ENCODE peak calls at places on chromosomes 11 and 22, in six cellular contexts. H, F, J, C, U and K are unnamed samples.

GRCh38 chr11:66749091-66749490 is 20.1 kb upstream of the SPTBN2 start:
- DNase-seq in H (no peak), F (peak), J (no peak), C (no peak), U (no peak), K (no peak)

GRCh38 chr22:47189056-47189916 is 426.8 kb downstream of the TBC1D22A start:
- DNase-seq in H (no peak), F (no peak), J (no peak), C (no peak), U (no peak), K (no peak)

GRCh38 chr11:91326280-91326679 is 898.3 kb upstream of the FAT3 start:
- DNase-seq in H (no peak), F (no peak), J (no peak), C (no peak), U (no peak), K (no peak)

GRCh38 chr22:48849963-48850657 is 977.6 kb downstream of the BRD1 start:
- DNase-seq in H (no peak), F (no peak), J (no peak), C (no peak), U (no peak), K (no peak)

GRCh38 chr11:82906236-82906635 is 4.7 kb downstream of the DDIAS start:
- DNase-seq in H (peak), F (peak), J (peak), C (no peak), U (peak), K (no peak)

GRCh38 chr22:30186048-30186447 is 60.5 kb downstream of the LIF start:
- DNase-seq in H (no peak), F (no peak), J (no peak), C (no peak), U (no peak), K (no peak)

GRCh38 chr11:3220521-3221407 is 2.2 kb upstream of the MRGPRG start:
- DNase-seq in H (no peak), F (no peak), J (no peak), C (no peak), U (no peak), K (no peak)

GRCh38 chr22:45977003-45977395 is at the start of gene WNT7B:
- DNase-seq in H (peak), F (peak), J (no peak), C (no peak), U (no peak), K (no peak)

GRCh38 chr22:44648821-44649566 is 53.0 kb upstream of the PRR5 start:
- DNase-seq in H (no peak), F (peak), J (peak), C (peak), U (no peak), K (peak)

GRCh38 chr11:12802418-12803085 is 128.3 kb downstream of the TEAD1 start:
- DNase-seq in H (no peak), F (peak), J (peak), C (no peak), U (peak), K (no peak)

GRCh38 chr22:33487041-33487716 is 429.0 kb upstream of the SYN3 start:
- DNase-seq in H (no peak), F (no peak), J (no peak), C (no peak), U (no peak), K (no peak)

GRCh38 chr22:33496112-33496511 is 424.2 kb downstream of the LARGE1 start:
- DNase-seq in H (no peak), F (no peak), J (no peak), C (no peak), U (no peak), K (no peak)

GRCh38 chr22:33493476-33494205 is 426.6 kb downstream of the LARGE1 start:
- DNase-seq in H (no peak), F (no peak), J (no peak), C (no peak), U (no peak), K (no peak)

GRCh38 chr22:33492210-33492651 is 428.0 kb downstream of the LARGE1 start:
- DNase-seq in H (no peak), F (no peak), J (no peak), C (no peak), U (no peak), K (no peak)
- H3K4me3 ChIP-seq in H (no peak), F (no peak), J (no peak), C (no peak), U (no peak), K (no peak)

DNA sequence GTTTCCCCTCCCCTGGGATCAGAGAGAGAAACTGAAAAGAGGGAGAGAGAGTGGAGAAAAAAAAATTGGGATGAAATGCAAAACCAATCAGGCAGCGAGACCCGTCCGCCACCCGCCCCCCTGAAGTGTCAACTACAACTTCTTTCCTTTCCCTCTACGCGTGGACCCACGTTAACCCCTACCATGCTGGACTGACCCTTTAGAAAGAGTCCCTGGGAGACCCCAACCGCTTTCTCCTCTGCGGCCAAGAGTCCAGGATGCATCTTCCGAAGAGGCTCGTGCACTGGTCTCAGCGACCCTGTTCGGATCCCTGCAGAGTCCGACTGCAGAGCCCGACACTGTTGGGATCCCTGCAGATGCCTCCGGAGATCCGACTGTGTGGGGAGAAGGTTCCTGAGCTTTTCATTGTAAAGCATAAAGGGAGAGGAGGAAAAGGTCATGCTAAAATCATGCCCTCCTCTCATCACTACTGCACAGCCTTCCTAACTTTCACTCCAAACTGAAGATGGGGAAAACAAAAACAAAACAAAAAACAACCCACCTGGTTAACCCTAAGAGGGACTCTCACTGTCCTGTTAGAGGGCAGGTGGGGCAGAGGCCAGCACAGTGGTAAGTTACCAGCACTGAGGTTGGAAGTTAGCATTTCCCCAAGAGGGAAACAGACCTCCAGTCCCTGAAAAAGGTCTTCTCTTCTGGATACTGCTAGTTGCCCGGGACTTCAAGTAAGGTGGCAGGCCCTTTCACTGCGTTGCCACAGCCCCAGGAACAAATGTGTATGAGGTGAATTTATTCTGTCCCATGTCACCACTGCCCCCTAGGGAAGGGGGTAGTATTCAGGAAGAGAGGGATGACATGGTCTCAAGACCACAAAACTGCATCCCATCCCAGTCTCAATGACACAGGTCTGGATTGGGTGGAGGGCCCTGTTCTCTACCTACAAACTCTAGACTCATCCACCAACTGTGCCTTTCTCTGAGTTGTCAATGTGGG is 578 bp upstream of the ADAMTS8 start:
- DNase-seq in H (no peak), F (no peak), J (peak), C (no peak), U (no peak), K (no peak)
- H3K4me3 ChIP-seq in H (no peak), F (no peak), J (peak), C (peak), U (peak), K (no peak)

DNA sequence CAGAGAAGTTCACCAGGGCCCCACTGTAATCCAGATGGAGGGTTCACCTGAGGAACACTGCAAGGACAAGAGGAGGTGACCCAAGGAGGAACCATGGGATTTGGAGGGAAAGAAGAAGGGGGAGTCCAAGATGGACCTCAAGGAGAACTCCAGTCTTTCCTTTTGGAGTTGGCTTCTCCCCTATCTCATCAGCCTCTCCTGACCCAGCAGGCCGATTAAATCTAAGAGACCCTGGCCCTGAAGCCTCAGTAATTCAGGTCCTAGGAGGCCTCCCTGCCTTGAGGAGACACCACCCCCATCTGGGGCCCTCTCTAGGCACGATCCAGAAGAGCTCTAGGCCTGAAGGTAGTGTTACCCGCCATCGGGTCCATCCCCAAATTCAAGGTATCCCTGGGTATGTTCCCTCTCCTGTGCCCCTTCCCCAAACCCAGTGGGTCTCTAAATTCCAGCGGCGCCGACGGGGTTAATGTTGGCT is 15.1 kb upstream of the DGKZ start:
- DNase-seq in H (no peak), F (no peak), J (no peak), C (no peak), U (no peak), K (no peak)
- H3K4me3 ChIP-seq in H (no peak), F (no peak), J (no peak), C (no peak), U (no peak), K (peak)

DNA sequence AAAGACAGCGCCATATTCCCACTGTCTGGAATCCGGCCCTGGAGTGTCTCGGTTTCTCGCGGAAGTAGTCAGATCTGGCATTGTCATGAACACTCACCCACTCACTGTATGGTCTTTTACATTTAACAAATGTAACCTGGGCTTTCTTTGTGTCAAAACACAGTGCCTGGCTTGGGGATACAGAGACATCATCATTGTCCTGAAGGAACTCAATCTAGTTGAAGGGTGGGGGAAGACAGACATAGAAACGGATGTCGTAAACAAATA is 1.3 kb upstream of the NECTIN1 start:
- DNase-seq in H (no peak), F (no peak), J (no peak), C (no peak), U (no peak), K (no peak)
- H3K4me3 ChIP-seq in H (no peak), F (peak), J (peak), C (no peak), U (no peak), K (no peak)

GRCh38 chr22:18974477-18975180 is 38.5 kb upstream of the PRODH start:
- DNase-seq in H (no peak), F (no peak), J (no peak), C (no peak), U (no peak), K (no peak)
- H3K4me3 ChIP-seq in H (no peak), F (no peak), J (no peak), C (no peak), U (no peak), K (no peak)